ENCODE peak calls at places on chromosomes 13 and 19, in four cellular contexts. U is left ventricle myocardium inferior, J is aorta, Y is neural progenitor cell. W is an unnamed sample.

GRCh38 chr13:48334534-48335127 is 31.1 kb downstream of the RB1 start:
- DNase-seq in U (no peak), J (no peak), Y (peak; percentile 31), W (peak; percentile 47)

GRCh38 chr19:37926255-37926654 is 19.2 kb downstream of the SIPA1L3 start:
- DNase-seq in U (no peak), J (no peak), Y (no peak), W (no peak)

GRCh38 chr13:39025433-39025839 is 12.5 kb downstream of the PROSER1 start:
- DNase-seq in U (no peak), J (no peak), Y (no peak), W (no peak)

GRCh38 chr19:44635581-44636438 is 7.9 kb upstream of the PVR start:
- DNase-seq in U (no peak), J (no peak), Y (no peak), W (no peak)

GRCh38 chr13:45518525-45519235 is 53.9 kb downstream of the COG3 start:
- DNase-seq in U (no peak), J (no peak), Y (no peak), W (no peak)

GRCh38 chr13:99442273-99442895 is 58.9 kb upstream of the TM9SF2 start:
- DNase-seq in U (no peak), J (no peak), Y (peak; percentile 60), W (peak; percentile 68)

GRCh38 chr13:59776924-59777690 is 386.6 kb downstream of the DIAPH3 start:
- DNase-seq in U (no peak), J (no peak), Y (no peak), W (no peak)

GRCh38 chr13:76687467-76687866 is 198.7 kb downstream of the KCTD12 start:
- DNase-seq in U (no peak), J (no peak), Y (no peak), W (no peak)

GRCh38 chr19:58554494-58555368 is at the start of gene CHMP2A:
- DNase-seq in U (peak; percentile 99), J (peak; percentile 99), Y (peak; percentile 99), W (peak; percentile 98)

GRCh38 chr13:106986033-106986484 is 418.1 kb upstream of the ARGLU1 start:
- DNase-seq in U (peak; percentile 18), J (no peak), Y (peak; percentile 2), W (no peak)

GRCh38 chr19:7734220-7735203 is 2.6 kb upstream of the CLEC4G start:
- DNase-seq in U (no peak), J (no peak), Y (no peak), W (no peak)

GRCh38 chr13:20702945-20703784 is at the start of gene IL17D:
- DNase-seq in U (no peak), J (no peak), Y (peak; percentile 59), W (peak; percentile 45)

GRCh38 chr13:80224468-80224867 is 116.5 kb downstream of the SPRY2 start:
- DNase-seq in U (no peak), J (no peak), Y (no peak), W (peak; percentile 64)

GRCh38 chr13:62544928-62545327 is 1129.3 kb upstream of the PCDH20 start:
- DNase-seq in U (no peak), J (no peak), Y (no peak), W (no peak)

GRCh38 chr19:38321646-38322323 is 2.1 kb downstream of the KCNK6 start:
- DNase-seq in U (peak; percentile 80), J (peak; percentile 72), Y (peak; percentile 22), W (no peak)

GRCh38 chr19:5212101-5212500 is 128.5 kb downstream of the PTPRS start:
- DNase-seq in U (no peak), J (no peak), Y (no peak), W (no peak)

GRCh38 chr19:7522923-7523667 is 671 bp downstream of the MCOLN1 start:
- DNase-seq in U (no peak), J (peak; percentile 61), Y (peak; percentile 42), W (no peak)

GRCh38 chr19:54179921-54180452 is 7.0 kb upstream of the TMC4 start:
- DNase-seq in U (no peak), J (peak; percentile 35), Y (peak; percentile 95), W (peak; percentile 27)

GRCh38 chr13:37201081-37201480 is 95.6 kb upstream of the CSNK1A1L start:
- DNase-seq in U (no peak), J (no peak), Y (no peak), W (peak; percentile 97)

GRCh38 chr13:21676611-21677021 is 5.7 kb downstream of the FGF9 start:
- DNase-seq in U (no peak), J (no peak), Y (peak; percentile 69), W (no peak)

GRCh38 chr19:45981350-45981749 is 7.7 kb upstream of the NOVA2 start:
- DNase-seq in U (no peak), J (no peak), Y (no peak), W (no peak)

GRCh38 chr13:20174656-20175405 is 14.0 kb upstream of the GJA3 start:
- DNase-seq in U (peak; percentile 42), J (peak; percentile 88), Y (no peak), W (peak; percentile 90)

GRCh38 chr19:51713319-51714285 is 10.2 kb downstream of the HAS1 start:
- DNase-seq in U (no peak), J (no peak), Y (no peak), W (no peak)

GRCh38 chr13:18212873-18213272 is 968.8 kb downstream of the TUBA3C start:
- DNase-seq in U (no peak), J (no peak), Y (no peak), W (no peak)

DNA sequence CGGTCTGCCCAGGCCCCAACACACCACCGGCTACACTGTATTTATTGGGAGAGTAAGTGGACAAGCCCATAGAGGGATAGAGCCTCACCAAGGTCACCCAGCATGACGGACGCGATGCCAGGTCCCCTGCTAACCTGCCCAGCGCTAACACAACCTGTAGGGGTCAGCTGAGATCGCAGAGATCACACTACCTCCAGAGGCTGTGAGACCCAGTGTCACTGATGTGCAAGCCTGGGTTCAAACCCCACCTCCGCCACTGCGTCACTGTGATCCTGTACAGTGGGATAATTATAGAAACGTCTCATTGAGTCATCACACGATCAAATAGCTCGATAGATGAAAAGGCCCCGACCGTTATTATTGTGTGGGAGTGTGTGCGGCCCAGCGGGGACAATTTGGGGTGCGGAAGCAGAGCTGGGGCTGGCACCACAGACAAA is 10.6 kb upstream of the TLE2 start:
- DNase-seq in U (no peak), J (no peak), Y (peak; percentile 23), W (no peak)
- H3K27ac ChIP-seq in U (no peak overlapping the region), J (no peak overlapping the region), Y (no peak overlapping the region), W (no peak overlapping the region)

DNA sequence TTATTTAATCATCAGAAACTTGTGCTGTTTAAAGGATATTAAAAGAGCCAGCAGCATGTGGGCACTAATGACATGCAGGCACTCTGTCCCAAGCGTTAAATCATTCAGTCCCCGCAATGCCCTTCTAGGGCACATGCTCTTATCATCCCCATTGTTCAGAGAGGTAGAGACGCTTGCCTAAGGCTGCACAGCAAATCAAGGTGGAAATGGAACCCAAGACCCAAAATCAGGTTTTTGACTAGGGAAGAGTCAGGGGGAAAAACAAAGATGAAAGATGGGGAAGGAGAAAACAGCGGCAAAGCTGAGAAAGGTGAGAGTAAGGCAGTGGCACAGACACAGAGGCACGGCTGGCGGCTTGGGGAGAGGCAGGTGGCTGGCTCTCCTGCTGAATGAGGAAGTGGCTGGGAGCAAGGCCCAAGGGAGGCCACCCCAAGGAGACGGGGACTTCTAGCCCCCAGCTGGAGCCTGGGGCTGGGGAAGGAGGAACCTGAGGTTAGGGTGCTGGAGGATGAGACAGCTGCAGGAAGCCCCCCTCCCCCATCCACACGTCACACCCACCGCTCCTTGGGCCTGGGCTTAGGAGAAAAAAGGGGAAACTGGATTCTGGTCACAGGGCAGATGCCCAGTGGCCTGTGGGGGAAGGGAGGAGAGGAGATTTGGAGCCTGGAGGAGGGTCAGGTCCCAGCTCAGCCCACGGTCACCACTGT is 1.0 kb upstream of the TYROBP start:
- DNase-seq in U (peak; percentile 77), J (peak; percentile 95), Y (no peak), W (no peak)
- H3K27ac ChIP-seq in U (peak overlapping the region; percentile 51), J (no peak overlapping the region), Y (no peak overlapping the region), W (no peak overlapping the region)

GRCh38 chr19:50365434-50366306 is at the start of gene NAPSA:
- DNase-seq in U (no peak), J (no peak), Y (no peak), W (no peak)

GRCh38 chr19:50371914-50372475 is 4.3 kb upstream of the NR1H2 start:
- DNase-seq in U (no peak), J (no peak), Y (no peak), W (no peak)

GRCh38 chr19:50368649-50369570 is 3.5 kb upstream of the NAPSA start:
- DNase-seq in U (peak; percentile 80), J (peak; percentile 89), Y (peak; percentile 88), W (peak; percentile 89)
- H3K27ac ChIP-seq in U (peak overlapping the region; percentile 89), J (peak overlapping the region; percentile 70), Y (no peak overlapping the region), W (peak overlapping the region; percentile 67)

DNA sequence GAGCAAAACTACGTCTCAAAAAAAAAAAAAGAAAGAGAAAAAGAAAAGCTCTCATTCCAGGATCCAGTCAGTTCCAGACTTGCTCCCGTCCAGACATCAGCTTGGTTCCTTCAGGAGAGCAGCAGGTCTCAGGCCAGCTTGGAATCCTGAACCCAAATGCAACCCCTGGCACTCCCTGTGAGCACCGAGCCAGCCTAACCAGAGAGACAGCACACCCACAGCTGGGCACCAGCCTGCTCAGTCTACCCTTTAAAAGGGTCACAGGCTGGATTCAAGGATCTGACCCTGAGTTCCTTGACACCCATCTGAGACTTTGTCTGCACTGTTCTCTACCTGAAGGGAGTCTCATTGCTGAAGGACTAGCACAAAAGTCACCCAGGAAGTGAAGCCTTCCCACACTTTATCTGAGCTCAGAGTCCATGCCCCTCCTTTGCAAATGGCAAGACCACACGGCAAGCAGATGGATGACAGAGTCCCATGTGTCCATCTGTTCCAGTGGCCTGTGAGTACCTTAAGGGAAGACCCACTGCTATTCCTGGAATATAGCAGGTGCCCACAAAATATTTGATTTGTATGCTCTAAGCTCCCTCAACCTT is 1.4 kb downstream of the PEPD start:
- DNase-seq in U (no peak), J (no peak), Y (no peak), W (no peak)
- H3K27ac ChIP-seq in U (no peak overlapping the region), J (no peak overlapping the region), Y (no peak overlapping the region), W (no peak overlapping the region)

GRCh38 chr13:23859455-23859854 is 29.7 kb downstream of the MIPEP start:
- DNase-seq in U (no peak), J (no peak), Y (no peak), W (no peak)
- H3K27ac ChIP-seq in U (no peak overlapping the region), J (no peak overlapping the region), Y (no peak overlapping the region), W (no peak overlapping the region)

GRCh38 chr19:18284710-18285430 is 3.4 kb upstream of the JUND start:
- DNase-seq in U (no peak), J (no peak), Y (no peak), W (no peak)
- H3K27ac ChIP-seq in U (peak overlapping the region; percentile 62), J (peak overlapping the region; percentile 29), Y (no peak overlapping the region), W (peak overlapping the region; percentile 77)

DNA sequence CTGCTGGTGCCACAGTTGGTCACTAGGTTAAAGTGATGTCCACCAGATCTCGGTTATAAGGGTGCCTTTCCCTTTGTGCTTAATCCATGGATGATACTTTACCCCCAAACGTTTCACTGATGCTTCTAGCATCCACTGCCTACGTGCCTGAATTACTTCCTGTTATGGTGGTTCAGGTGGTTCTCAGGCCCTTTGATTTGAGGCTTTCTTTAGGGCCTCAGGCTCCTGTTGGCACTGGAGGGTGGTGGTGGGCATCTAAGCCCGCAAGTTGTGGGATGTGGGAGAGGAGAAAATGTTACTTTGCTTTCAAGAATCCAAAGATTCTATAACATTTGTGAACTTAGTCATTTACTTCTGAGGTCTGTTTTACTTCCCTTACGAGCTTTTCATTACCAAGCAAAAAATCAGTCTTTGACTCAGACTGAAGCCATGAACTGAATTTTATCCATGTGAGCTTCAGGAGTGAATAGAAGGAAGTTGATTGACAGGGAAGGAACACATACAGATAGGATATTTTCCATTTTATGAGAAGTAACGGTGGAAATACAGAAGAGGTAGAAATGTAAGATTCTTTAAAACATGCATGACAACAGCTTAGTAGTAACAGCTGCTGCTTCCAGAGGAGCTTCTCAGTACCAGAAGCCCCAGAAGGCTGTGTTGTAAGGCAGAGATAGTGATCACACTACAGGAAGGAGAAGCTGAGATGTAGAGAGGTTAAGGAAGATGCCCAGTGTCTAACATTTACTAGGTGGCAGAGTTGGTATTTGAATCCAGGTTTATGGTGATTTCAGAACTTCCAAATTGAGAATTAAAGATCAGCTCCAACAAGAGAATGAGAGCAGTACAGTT is 65.0 kb downstream of the ARHGEF7 start:
- DNase-seq in U (no peak), J (no peak), Y (no peak), W (no peak)
- H3K27ac ChIP-seq in U (peak overlapping the region; percentile 93), J (peak overlapping the region; percentile 67), Y (no peak overlapping the region), W (no peak overlapping the region)